ENCODE peak calls at places on chromosomes 11 and 22, in five cellular contexts. K is neural progenitor cell, F is coronary artery, N is osteoblast, V is neuronal stem cell. Y is an unnamed sample.
A peak's percentile ranks its signal among the peaks of the same experiment; 100 is the strongest.

GRCh38 chr11:3840870-3841425 is at the start of gene RHOG:
- DNase-seq in V (peak; percentile 58), F (peak; percentile 91), N (peak; percentile 99), K (no peak), Y (peak; percentile 99)

GRCh38 chr22:34414467-34415440 is 494.5 kb upstream of the LARGE1 start:
- DNase-seq in V (peak; percentile 87), F (no peak), K (peak; percentile 95), N (no peak), Y (peak; percentile 58)

GRCh38 chr11:124837491-124837856 is 27.8 kb upstream of the ROBO3 start:
- DNase-seq in F (peak; percentile 70), K (peak; percentile 81), N (peak; percentile 93), V (no peak), Y (peak; percentile 76)

GRCh38 chr22:38135133-38135706 is 24.7 kb upstream of the BAIAP2L2 start:
- DNase-seq in N (peak; percentile 97), K (no peak), V (no peak), F (no peak), Y (peak; percentile 14)

GRCh38 chr11:2767071-2767470 is 67.3 kb upstream of the KCNQ1OT1 start:
- DNase-seq in K (no peak), N (no peak), V (no peak), F (no peak), Y (no peak)

GRCh38 chr11:11972942-11973341 is 35.5 kb downstream of the DKK3 start:
- DNase-seq in F (no peak), K (no peak), N (no peak), V (no peak), Y (peak; percentile 10)

GRCh38 chr22:18091916-18092526 is 14.2 kb downstream of the PEX26 start:
- DNase-seq in N (peak; percentile 92), K (no peak), F (no peak), V (no peak), Y (no peak)

GRCh38 chr22:34344702-34345101 is 424.4 kb upstream of the LARGE1 start:
- DNase-seq in V (no peak), K (peak; percentile 13), N (no peak), F (no peak), Y (no peak)

GRCh38 chr22:41636467-41636866 is 15.4 kb downstream of the XRCC6 start:
- DNase-seq in F (peak; percentile 69), N (no peak), K (no peak), V (no peak), Y (no peak)

GRCh38 chr11:65165847-65166317 is 4.2 kb upstream of the SPDYC start:
- DNase-seq in N (peak; percentile 63), K (no peak), V (no peak), F (no peak), Y (peak; percentile 42)

GRCh38 chr11:67238894-67239794 is 27.1 kb upstream of the GRK2 start:
- DNase-seq in V (no peak), K (peak; percentile 47), N (no peak), F (no peak), Y (peak; percentile 46)

GRCh38 chr11:3049430-3050243 is 7.6 kb downstream of the CARS1 start:
- DNase-seq in N (peak; percentile 99), F (peak; percentile 89), K (no peak), V (no peak), Y (no peak)

DNA sequence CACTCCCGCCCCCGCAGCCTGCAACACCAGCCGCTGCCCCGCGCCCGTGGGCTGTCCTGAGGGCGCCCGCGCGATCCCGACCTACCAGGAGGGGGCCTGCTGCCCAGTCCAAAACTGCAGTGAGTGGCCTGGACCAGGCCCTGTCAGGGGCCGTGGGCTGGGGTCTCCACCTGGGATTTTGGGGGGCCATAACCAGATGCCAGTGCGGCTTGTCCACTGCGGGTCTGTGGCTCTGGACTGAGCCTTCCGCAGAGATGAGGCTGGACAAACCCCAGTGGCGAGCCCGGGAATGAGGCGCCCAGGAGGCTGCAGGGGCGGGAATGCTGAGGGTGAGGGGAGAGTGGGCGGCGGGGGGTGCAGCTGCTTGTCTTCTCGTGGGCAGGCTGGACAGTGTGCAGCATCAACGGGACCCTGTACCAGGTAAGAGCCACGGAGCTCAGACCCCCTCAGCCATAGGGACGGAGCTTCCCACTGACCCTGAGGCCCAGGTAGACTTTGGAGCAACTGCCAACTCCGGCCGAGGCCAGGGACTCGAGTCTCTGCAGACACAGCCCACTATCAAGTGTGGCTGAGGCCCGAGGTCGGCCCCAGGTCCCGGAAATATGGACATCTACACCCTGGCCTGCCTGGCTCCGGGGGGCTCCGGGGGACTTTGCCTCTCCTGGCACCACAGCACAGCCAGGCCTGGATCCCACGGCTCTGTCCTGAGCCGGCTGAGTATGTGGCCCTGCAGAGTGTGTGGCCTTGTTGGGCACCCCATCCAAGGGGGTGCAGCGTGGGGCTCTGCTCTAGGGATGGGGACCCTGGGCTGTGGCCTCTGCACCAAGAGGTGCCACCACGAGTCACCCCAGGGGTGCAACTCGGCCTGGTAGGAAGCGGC is 24.7 kb upstream of the MUC5B start:
- DNase-seq in K (no peak), V (no peak), N (peak; percentile 64), F (peak; percentile 63), Y (peak; percentile 88)
- H3K4me3 ChIP-seq in K (no peak overlapping the region), V (no peak overlapping the region), N (no peak overlapping the region), F (no peak overlapping the region), Y (no peak overlapping the region)

GRCh38 chr11:72665911-72666472 is 8.2 kb downstream of the PDE2A start:
- DNase-seq in N (peak; percentile 77), F (no peak), K (no peak), V (no peak), Y (no peak)
- H3K4me3 ChIP-seq in N (no peak overlapping the region), F (no peak overlapping the region), K (no peak overlapping the region), V (no peak overlapping the region), Y (no peak overlapping the region)

GRCh38 chr11:126654886-126655806 is 299.7 kb downstream of the ST3GAL4 start:
- DNase-seq in F (no peak), K (no peak), N (peak; percentile 65), V (no peak), Y (no peak)
- H3K4me3 ChIP-seq in F (no peak overlapping the region), K (no peak overlapping the region), N (peak overlapping the region; percentile 29), V (no peak overlapping the region), Y (no peak overlapping the region)

DNA sequence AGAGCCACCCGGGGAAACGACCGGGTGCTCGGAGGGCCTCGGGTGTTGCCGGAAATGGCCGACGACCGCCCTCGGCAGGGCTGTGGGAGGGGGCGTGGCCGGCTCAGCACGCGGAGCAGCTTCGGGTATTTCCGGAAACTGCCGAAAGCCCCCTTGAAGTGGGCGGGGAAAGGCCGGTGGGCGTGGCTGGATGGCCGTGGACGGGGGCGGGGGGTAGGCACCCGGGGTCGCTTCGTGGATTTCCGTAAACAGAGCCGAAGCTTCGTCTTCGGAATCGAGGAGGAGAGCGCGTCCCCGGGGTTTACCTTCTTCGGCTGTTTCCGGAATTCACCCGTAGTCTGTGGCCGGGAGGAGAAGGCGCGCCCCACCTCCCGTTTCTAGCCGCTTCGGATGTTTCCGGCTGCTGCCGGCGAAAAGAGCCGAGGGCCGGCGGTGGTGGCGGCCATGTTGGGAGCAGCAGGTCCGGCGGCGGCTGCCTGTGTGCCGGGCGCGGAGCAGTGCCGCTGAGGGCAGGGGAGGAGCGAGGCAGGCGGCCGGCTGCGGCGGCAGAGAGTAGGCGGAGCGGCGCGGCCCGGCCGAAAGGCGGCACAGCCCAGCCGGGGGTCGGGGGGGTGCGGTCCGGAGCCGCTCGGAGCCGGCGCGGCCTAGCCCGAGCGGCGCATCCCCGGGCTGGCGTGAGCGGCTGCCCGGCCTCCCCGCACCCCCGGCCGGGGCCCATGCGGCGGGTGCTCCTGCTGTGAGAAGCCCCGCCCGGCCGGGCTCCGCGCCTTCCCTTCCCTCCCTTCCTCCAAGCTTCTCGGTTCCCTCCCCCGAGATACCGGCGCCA is at the start of gene MARK2:
- DNase-seq in K (peak; percentile 99), V (peak; percentile 99), F (peak; percentile 99), N (no peak), Y (peak; percentile 99)
- H3K4me3 ChIP-seq in K (peak within 1 kb of the TSS; percentile 99), V (peak within 1 kb of the TSS; percentile 89), F (peak within 1 kb of the TSS; percentile 89), N (peak within 1 kb of the TSS; percentile 91), Y (peak within 1 kb of the TSS; percentile 94)

DNA sequence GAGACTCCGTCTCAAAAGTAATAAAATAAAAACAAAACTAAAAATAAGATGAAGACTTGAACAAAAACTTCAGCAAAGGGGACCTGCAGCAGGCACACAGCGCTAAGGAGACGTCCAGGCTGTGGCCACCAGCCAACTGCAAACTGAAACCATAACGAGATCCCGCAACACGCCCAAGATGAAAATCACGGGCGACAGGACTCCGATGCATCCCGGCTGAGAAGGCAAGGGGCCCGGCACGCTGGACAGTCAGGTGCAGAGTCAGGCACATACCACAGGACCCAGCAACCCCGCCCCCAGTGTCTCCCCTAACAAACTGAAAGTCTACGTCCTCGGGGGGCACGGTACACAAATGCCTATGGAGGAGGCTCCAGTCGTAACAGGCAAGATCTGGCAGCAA is 9.2 kb downstream of the HRAS start:
- DNase-seq in K (no peak), N (peak; percentile 56), F (no peak), V (no peak), Y (peak; percentile 48)
- H3K4me3 ChIP-seq in K (no peak overlapping the region), N (no peak overlapping the region), F (no peak overlapping the region), V (no peak overlapping the region), Y (no peak overlapping the region)